ENCODE peak calls at places on chromosome 15, in seven cellular contexts. O, H, T, A, W, Z and X are unnamed samples.

GRCh38 chr15:98451268-98451667 is 197.1 kb upstream of the IGF1R start:
- DNase-seq in O (no peak), H (no peak), T (no peak), A (no peak), W (no peak), Z (no peak), X (no peak)

GRCh38 chr15:101114146-101114545 is 137.7 kb downstream of the CHSY1 start:
- DNase-seq in O (no peak), H (no peak), T (no peak), A (no peak), W (no peak), Z (no peak), X (no peak)

GRCh38 chr15:38547255-38547997 is 17.2 kb downstream of the RASGRP1 start:
- DNase-seq in O (no peak), H (no peak), T (no peak), A (no peak), W (no peak), Z (no peak), X (no peak)

GRCh38 chr15:62934236-62934971 is 108.1 kb upstream of the TPM1 start:
- DNase-seq in O (no peak), H (no peak), T (peak; percentile 82), A (no peak), W (no peak), Z (peak; percentile 27), X (no peak)

GRCh38 chr15:71747128-71748083 is 62.9 kb upstream of the NR2E3 start:
- DNase-seq in O (no peak), H (peak; percentile 87), T (no peak), A (no peak), W (no peak), Z (no peak), X (peak; percentile 16)

GRCh38 chr15:69280783-69281182 is 17.9 kb upstream of the PAQR5 start:
- DNase-seq in O (no peak), H (no peak), T (no peak), A (no peak), W (no peak), Z (no peak), X (no peak)

GRCh38 chr15:70589221-70589620 is 174.1 kb downstream of the UACA start:
- DNase-seq in O (no peak), H (no peak), T (no peak), A (no peak), W (no peak), Z (no peak), X (peak; percentile 97)

GRCh38 chr15:25690673-25691543 is 172.2 kb downstream of the ATP10A start:
- DNase-seq in O (no peak), H (no peak), T (peak; percentile 83), A (peak; percentile 55), W (no peak), Z (no peak), X (no peak)

GRCh38 chr15:36950371-36950770 is 150.0 kb downstream of the MEIS2 start:
- DNase-seq in O (no peak), H (no peak), T (no peak), A (no peak), W (no peak), Z (no peak), X (no peak)

GRCh38 chr15:51450001-51450400 is 108.5 kb downstream of the GLDN start:
- DNase-seq in O (no peak), H (peak; percentile 13), T (no peak), A (no peak), W (no peak), Z (no peak), X (no peak)

GRCh38 chr15:44775923-44776322 is 39.6 kb downstream of the TRIM69 start:
- DNase-seq in O (no peak), H (no peak), T (no peak), A (no peak), W (no peak), Z (no peak), X (no peak)

GRCh38 chr15:74308643-74308945 is 58.9 kb downstream of the CYP11A1 start:
- DNase-seq in O (no peak), H (no peak), T (no peak), A (no peak), W (no peak), Z (no peak), X (no peak)

GRCh38 chr15:31089361-31090047 is 12.0 kb downstream of the TRPM1 start:
- DNase-seq in O (no peak), H (peak; percentile 85), T (peak; percentile 83), A (no peak), W (no peak), Z (no peak), X (no peak)

GRCh38 chr15:44727462-44728231 is 8.7 kb upstream of the TRIM69 start:
- DNase-seq in O (no peak), H (no peak), T (no peak), A (no peak), W (no peak), Z (no peak), X (no peak)

GRCh38 chr15:88605507-88606436 is 15.4 kb upstream of the AEN start:
- DNase-seq in O (no peak), H (no peak), T (no peak), A (no peak), W (peak; percentile 66), Z (peak; percentile 68), X (peak; percentile 37)

GRCh38 chr15:79474252-79474651 is 42.1 kb downstream of the MINAR1 start:
- DNase-seq in O (no peak), H (no peak), T (no peak), A (no peak), W (no peak), Z (no peak), X (no peak)

DNA sequence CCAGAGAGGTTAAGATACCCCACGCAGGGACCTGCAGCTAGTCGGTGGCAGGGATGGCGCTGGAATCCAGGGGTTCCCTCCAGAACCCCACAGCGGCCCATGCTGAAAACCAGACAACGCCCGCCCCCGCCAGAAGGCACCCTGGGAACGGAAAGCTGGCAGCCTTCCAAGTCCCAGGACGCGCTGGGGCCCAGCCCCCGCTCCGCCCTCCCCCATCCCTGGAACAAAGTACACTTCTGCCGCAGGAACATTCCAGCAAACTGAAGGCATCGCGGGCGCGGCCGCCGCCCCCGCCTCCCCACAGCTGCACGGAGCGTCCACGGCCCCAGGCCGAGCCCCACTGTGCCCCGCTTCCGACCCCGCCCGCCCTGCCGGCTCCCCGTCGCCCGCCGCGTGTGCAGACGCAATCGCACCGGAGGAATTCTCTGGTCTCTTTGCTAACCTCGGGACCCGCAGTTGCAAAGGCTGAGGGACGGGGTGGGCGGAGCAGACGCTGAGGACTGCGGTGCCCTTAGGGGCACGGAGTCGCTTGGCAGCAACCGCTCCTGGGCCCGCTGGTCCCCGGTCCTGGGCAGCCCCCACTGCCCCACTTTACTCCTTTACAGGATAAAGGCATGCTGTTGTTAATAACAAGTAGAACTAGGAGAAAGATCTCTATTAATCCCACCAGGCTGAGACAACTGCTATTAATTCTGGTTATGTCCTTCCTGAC is 44.8 kb upstream of the RNU6-1 start:
- DNase-seq in O (peak; percentile 77), H (peak; percentile 89), T (peak; percentile 94), A (peak; percentile 93), W (peak; percentile 96), Z (peak; percentile 88), X (peak; percentile 86)
- TF ChIP-seq POLR2A in O (peak; percentile 65), H (peak; percentile 47), T (no peak), A (no peak), W (no peak), Z (no peak), X (peak; percentile 39)

GRCh38 chr15:40330368-40330836 is 6.9 kb downstream of the INAFM2 start:
- DNase-seq in O (no peak), H (no peak), T (no peak), A (peak; percentile 97), W (peak; percentile 84), Z (peak; percentile 47), X (peak; percentile 61)

GRCh38 chr15:40328176-40328575 is 4.7 kb downstream of the INAFM2 start:
- DNase-seq in O (no peak), H (no peak), T (no peak), A (no peak), W (no peak), Z (no peak), X (no peak)

GRCh38 chr15:40329804-40330203 is 6.3 kb downstream of the INAFM2 start:
- DNase-seq in O (no peak), H (no peak), T (no peak), A (peak; percentile 72), W (no peak), Z (no peak), X (no peak)

GRCh38 chr15:40327338-40327917 is 3.9 kb downstream of the INAFM2 start:
- DNase-seq in O (no peak), H (no peak), T (no peak), A (no peak), W (no peak), Z (no peak), X (no peak)

DNA sequence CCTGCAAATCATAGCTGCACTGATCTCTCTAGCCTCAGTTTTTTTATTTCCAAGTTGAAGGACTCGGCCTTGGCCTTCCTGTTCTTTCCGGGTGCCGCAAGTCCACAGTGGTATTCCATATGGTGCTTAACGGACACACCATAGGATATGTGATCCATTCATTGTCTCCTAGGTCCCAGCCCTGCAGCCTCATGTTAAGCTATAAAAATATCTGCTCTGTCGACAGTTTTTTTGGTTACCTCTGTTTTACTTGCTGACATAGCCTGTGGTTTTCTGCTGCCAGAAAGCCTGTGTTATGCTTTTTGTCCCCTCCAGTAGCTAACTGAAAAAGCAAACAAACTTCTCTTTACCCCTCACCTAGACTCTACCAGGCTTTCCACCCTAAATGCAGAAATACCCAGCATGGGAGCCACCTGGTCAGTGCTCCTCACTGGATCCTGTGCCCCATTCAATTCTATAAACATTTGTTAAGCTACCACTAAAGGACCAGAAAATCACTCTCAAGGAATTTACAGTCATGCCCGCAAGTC is 5.3 kb downstream of the INAFM2 start:
- DNase-seq in O (no peak), H (no peak), T (no peak), A (no peak), W (no peak), Z (no peak), X (no peak)
- H3K4me3 ChIP-seq in O (no peak overlapping the region), H (no peak overlapping the region), T (no peak overlapping the region), A (no peak overlapping the region), W (no peak overlapping the region), Z (no peak overlapping the region), X (no peak overlapping the region)

GRCh38 chr15:91234759-91235158 is 134.7 kb downstream of the SV2B start:
- DNase-seq in O (no peak), H (no peak), T (no peak), A (no peak), W (no peak), Z (no peak), X (no peak)

GRCh38 chr15:91238664-91239428 is 138.8 kb downstream of the SV2B start:
- DNase-seq in O (no peak), H (no peak), T (no peak), A (no peak), W (no peak), Z (no peak), X (no peak)

GRCh38 chr15:91237493-91237892 is 137.4 kb downstream of the SV2B start:
- DNase-seq in O (no peak), H (no peak), T (no peak), A (no peak), W (no peak), Z (no peak), X (no peak)

DNA sequence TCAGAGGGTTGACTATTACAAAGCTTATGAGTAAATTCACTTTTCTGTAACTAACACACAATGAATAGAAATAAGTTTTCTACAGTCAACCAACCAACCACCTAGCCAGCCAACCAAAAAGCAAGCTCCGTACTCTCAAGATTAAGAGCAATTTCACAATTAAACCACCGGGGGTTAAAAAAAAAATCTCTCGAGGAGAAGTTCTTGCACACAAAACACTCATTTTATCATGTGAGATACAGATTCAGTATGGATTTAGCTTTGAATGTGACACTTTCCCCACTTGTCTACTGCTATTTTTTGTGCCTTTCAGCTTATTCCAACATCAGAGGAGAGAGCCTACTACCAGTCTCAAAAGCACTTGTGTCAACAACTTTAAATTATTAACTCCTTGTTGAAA is 135.3 kb downstream of the SV2B start:
- DNase-seq in O (no peak), H (no peak), T (no peak), A (no peak), W (no peak), Z (no peak), X (no peak)
- TF ChIP-seq CTCF in O (no peak), H (no peak), T (no peak), A (no peak), W (no peak), Z (no peak), X (no peak)

GRCh38 chr15:29100486-29101000 is 169.1 kb downstream of the NSMCE3 start:
- DNase-seq in O (no peak), H (no peak), T (no peak), A (peak; percentile 25), W (no peak), Z (no peak), X (no peak)
- TF ChIP-seq POLR2A in O (no peak), H (no peak), T (no peak), A (no peak), W (no peak), Z (no peak), X (no peak)